ENCODE peak calls at places on chromosomes 1 and 21, in eight cellular contexts. T, E, G, W, C, U, K and S are unnamed samples.

GRCh38 chr1:201405484-201405831 is 6.3 kb upstream of the LAD1 start:
- DNase-seq in T (no peak), E (no peak), G (peak; percentile 62), W (no peak), C (no peak), U (no peak), K (no peak), S (no peak)

GRCh38 chr21:35349378-35350080 is 300.4 kb upstream of the RUNX1 start:
- DNase-seq in T (no peak), E (no peak), G (no peak), W (peak; percentile 71), C (no peak), U (peak; percentile 83), K (no peak), S (no peak)

GRCh38 chr1:162144268-162144667 is 74.8 kb downstream of the NOS1AP start:
- DNase-seq in T (no peak), E (no peak), G (no peak), W (no peak), C (no peak), U (no peak), K (no peak), S (no peak)

GRCh38 chr1:47411441-47411840 is 4.6 kb upstream of the FOXE3 start:
- DNase-seq in T (no peak), E (no peak), G (no peak), W (peak; percentile 61), C (no peak), U (no peak), K (no peak), S (no peak)

GRCh38 chr1:9128161-9128519 is 762 bp downstream of the GPR157 start:
- DNase-seq in T (no peak), E (no peak), G (peak; percentile 21), W (no peak), C (peak; percentile 74), U (no peak), K (no peak), S (no peak)

GRCh38 chr1:185699874-185700273 is 34.3 kb upstream of the HMCN1 start:
- DNase-seq in T (no peak), E (no peak), G (no peak), W (no peak), C (no peak), U (no peak), K (no peak), S (no peak)

GRCh38 chr1:32525053-32525452 is 14.2 kb upstream of the ZBTB8A start:
- DNase-seq in T (no peak), E (no peak), G (no peak), W (peak; percentile 5), C (no peak), U (no peak), K (no peak), S (no peak)

GRCh38 chr1:55180075-55180670 is 35.0 kb downstream of the USP24 start:
- DNase-seq in T (no peak), E (no peak), G (no peak), W (no peak), C (no peak), U (no peak), K (no peak), S (no peak)

GRCh38 chr1:86998727-86999126 is 84.3 kb downstream of the HS2ST1 start:
- DNase-seq in T (no peak), E (no peak), G (no peak), W (no peak), C (no peak), U (no peak), K (no peak), S (no peak)

GRCh38 chr1:228313536-228314277 is 92.9 kb downstream of the TRIM11 start:
- DNase-seq in T (no peak), E (no peak), G (no peak), W (no peak), C (peak; percentile 40), U (no peak), K (peak; percentile 16), S (no peak)

GRCh38 chr1:240737761-240738265 is 125.9 kb upstream of the GREM2 start:
- DNase-seq in T (no peak), E (no peak), G (no peak), W (no peak), C (no peak), U (no peak), K (no peak), S (no peak)

GRCh38 chr1:61539720-61540462 is 185.1 kb downstream of the TM2D1 start:
- DNase-seq in T (no peak), E (peak; percentile 25), G (no peak), W (no peak), C (no peak), U (peak; percentile 81), K (no peak), S (no peak)

GRCh38 chr1:218242171-218242570 is 42.9 kb upstream of the RRP15 start:
- DNase-seq in T (no peak), E (no peak), G (no peak), W (peak; percentile 1), C (no peak), U (no peak), K (no peak), S (no peak)

GRCh38 chr1:205913451-205914204 is 29.6 kb downstream of the SLC26A9 start:
- DNase-seq in T (no peak), E (no peak), G (no peak), W (no peak), C (no peak), U (peak; percentile 11), K (peak; percentile 76), S (no peak)

DNA sequence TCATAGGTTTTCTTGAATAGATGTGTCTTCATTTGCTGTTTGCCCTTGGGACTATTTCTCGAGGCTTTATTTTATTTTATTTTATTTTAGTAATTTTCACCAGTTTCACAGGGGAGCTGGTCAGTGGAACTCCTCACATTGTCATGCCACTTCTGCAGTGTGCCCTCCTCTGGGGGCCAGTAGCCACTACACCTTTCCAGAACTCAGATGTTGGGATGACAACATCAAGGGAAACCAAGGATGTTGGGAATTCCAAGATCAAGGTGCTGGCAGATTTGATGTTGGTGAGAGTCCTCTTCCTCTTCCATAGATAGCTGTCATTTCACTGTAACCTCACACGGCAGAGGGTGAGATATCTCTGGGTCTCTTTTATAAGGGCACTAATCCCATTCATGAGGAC is 35.5 kb downstream of the SLC26A9 start:
- DNase-seq in T (no peak), E (no peak), G (no peak), W (peak; percentile 49), C (no peak), U (peak; percentile 34), K (no peak), S (no peak)
- TF ChIP-seq CTCF in T (peak; percentile 32), E (peak; percentile 11), G (peak; percentile 68), W (peak; percentile 64), C (peak; percentile 73), U (peak; percentile 43), K (peak; percentile 63), S (peak; percentile 67)

DNA sequence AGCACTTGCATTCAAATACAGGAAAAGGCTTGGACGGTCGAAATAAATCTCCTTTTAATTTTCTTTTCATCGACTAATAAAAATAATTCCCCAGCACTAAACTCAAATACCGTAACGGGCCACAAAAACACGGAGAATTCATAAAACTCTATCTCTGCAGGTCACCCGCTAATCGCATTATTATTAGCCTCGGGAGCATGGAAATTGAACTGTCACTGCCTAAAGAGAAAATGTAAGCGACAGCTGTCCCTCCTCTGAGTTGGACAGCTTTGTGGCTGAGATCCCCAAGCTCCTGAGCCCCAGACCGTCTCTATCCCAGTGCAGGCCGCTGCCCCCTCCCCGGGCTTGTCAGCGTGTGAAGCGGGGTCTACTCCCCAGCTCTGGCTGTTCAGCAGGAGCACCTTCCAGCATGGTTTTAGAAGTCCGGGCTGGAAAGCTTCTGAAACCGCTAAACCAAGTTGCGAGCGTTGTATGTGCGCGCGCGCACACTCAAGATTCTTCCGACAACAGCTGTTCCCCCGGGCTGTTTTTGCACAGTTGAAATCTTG is 1.8 kb downstream of the TBX15 start:
- DNase-seq in T (no peak), E (no peak), G (no peak), W (no peak), C (no peak), U (no peak), K (no peak), S (no peak)
- H3K9me3 ChIP-seq in T (no peaks in the 10 kb centered on the region), E (no peaks in the 10 kb centered on the region), G (no peaks in the 10 kb centered on the region), W (peaks cover 28% of the 10 kb centered on the region), C (peaks cover 3% of the 10 kb centered on the region), U (no peaks in the 10 kb centered on the region), K (no peaks in the 10 kb centered on the region), S (peaks cover 26% of the 10 kb centered on the region)

GRCh38 chr21:46211786-46212720 is 16.5 kb downstream of the LSS start:
- DNase-seq in T (no peak), E (peak; percentile 11), G (no peak), W (no peak), C (no peak), U (no peak), K (peak; percentile 7), S (no peak)

GRCh38 chr21:46212721-46213484 is 15.7 kb downstream of the LSS start:
- DNase-seq in T (no peak), E (peak; percentile 8), G (no peak), W (no peak), C (no peak), U (no peak), K (no peak), S (no peak)

GRCh38 chr21:46210378-46211136 is 18.0 kb downstream of the LSS start:
- DNase-seq in T (no peak), E (no peak), G (no peak), W (no peak), C (no peak), U (no peak), K (peak; percentile 7), S (no peak)

GRCh38 chr21:46208761-46209721 is 19.5 kb downstream of the LSS start:
- DNase-seq in T (no peak), E (no peak), G (no peak), W (no peak), C (no peak), U (no peak), K (no peak), S (no peak)

DNA sequence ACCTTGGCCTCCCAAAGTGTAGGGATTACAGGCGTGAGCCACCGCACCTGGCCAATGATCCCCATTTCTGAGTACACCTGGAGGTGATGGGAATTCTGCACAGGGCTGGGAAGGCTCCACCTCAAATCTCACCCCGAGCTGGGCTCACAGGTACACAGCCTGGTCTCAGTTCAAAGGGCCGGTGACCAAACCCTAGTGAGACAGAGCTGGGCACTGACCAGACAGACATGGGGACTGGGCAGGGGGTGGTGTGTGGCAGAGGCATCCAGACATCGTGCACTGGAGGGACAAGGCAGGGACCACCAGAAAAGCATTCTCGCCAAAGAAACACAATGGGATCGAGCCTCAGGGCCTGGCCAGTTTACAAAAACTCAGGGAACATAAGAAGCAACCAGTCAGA is 17.2 kb downstream of the LSS start:
- DNase-seq in T (no peak), E (no peak), G (no peak), W (no peak), C (no peak), U (no peak), K (no peak), S (no peak)
- TF ChIP-seq CTCF in T (no peak), E (no peak), G (no peak), W (no peak), C (no peak), U (no peak), K (no peak), S (no peak)

DNA sequence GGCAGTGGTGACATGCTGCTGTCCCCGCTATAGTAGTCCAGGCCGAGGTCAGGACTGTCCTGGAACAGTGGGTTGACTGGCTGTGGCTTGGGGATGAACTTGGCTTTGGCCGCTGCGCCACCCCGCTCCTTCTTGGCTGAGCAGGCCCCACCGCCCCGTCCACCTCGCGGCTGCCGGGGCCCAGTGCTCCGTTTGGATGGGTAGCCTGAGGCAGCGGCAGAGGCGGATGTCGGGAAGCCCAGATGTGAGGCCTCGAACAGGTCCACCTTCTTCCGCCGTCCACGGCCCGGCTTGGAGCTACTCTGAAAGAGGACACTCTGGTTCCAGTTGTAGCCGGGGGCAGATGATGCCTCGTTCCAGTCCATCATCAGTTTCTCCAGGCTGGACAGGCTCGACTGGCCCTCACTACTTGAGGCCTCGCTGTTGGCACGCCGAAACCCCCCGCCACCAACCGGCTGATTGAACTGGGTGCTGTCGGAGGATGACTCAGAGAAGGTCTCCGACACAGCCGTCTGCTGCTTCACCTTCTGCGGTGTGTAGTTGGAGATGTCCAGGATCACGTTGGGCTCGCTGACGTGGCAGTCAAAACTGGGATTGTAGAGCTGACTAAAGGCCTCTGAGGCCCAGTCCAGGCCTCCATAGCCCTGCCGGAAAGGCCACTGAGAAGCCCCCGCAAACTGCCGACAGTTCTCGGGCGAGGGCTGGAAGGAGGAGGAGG is 55.6 kb downstream of the AHDC1 start:
- DNase-seq in T (no peak), E (peak; percentile 27), G (no peak), W (no peak), C (no peak), U (no peak), K (no peak), S (no peak)
- H3K9me3 ChIP-seq in T (no peaks in the 10 kb centered on the region), E (no peaks in the 10 kb centered on the region), G (no peaks in the 10 kb centered on the region), W (no peaks in the 10 kb centered on the region), C (no peaks in the 10 kb centered on the region), U (no peaks in the 10 kb centered on the region), K (no peaks in the 10 kb centered on the region), S (peaks cover 9% of the 10 kb centered on the region)